ENCODE peak calls at places on chromosomes 3 and 15, in six cellular contexts. D is GM23338, X is GM23248, Q is SK-N-SH, Y is PC-3, V is HCT116. T is an unnamed sample. For H3K9me2, the result is how much of the 10 kb centered on the place peaks cover.

GRCh38 chr15:85688703-85689102 is 106.0 kb downstream of the KLHL25 start:
- DNase-seq in Y (no peak), D (no peak), X (no peak), V (no peak), Q (no peak), T (peak)

GRCh38 chr3:188402229-188402628 is 248.3 kb downstream of the LPP start:
- DNase-seq in Y (no peak), D (no peak), X (no peak), V (no peak), Q (no peak), T (no peak)

GRCh38 chr15:100191161-100191560 is 150.6 kb downstream of the ADAMTS17 start:
- DNase-seq in Q (no peak), X (no peak), V (no peak), Y (no peak), D (no peak), T (no peak)

GRCh38 chr3:126125781-126126251 is 41.9 kb upstream of the SLC41A3 start:
- DNase-seq in D (no peak), X (no peak), V (no peak), Y (no peak), Q (no peak), T (no peak)

GRCh38 chr3:16896094-16896627 is 11.4 kb downstream of the PLCL2 start:
- DNase-seq in Y (no peak), D (no peak), V (no peak), X (no peak), Q (no peak), T (no peak)

GRCh38 chr15:25735550-25736384 is 127.4 kb downstream of the ATP10A start:
- DNase-seq in Q (no peak), X (no peak), V (no peak), Y (no peak), D (no peak), T (no peak)

GRCh38 chr3:42226470-42227425 is 39.2 kb downstream of the CCK start:
- DNase-seq in Q (no peak), D (peak), X (peak), V (no peak), Y (no peak), T (no peak)

GRCh38 chr3:19945405-19946290 is 1.2 kb upstream of the RAB5A start:
- DNase-seq in V (no peak), Y (peak), Q (no peak), X (peak), D (no peak), T (no peak)

GRCh38 chr3:36166477-36166876 is 213.8 kb upstream of the STAC start:
- DNase-seq in Q (no peak), V (peak), X (peak), D (no peak), Y (peak), T (no peak)

GRCh38 chr3:141959921-141960554 is 83.6 kb downstream of the ATP1B3 start:
- DNase-seq in D (no peak), Y (peak), Q (no peak), X (peak), V (peak), T (no peak)

GRCh38 chr15:100340721-100341661 is 784 bp downstream of the ADAMTS17 start:
- DNase-seq in D (peak), Q (peak), Y (no peak), X (peak), V (no peak), T (peak)

GRCh38 chr3:127484601-127485388 is 105.7 kb downstream of the TPRA1 start:
- DNase-seq in Y (no peak), V (no peak), D (no peak), X (peak), Q (peak), T (no peak)

DNA sequence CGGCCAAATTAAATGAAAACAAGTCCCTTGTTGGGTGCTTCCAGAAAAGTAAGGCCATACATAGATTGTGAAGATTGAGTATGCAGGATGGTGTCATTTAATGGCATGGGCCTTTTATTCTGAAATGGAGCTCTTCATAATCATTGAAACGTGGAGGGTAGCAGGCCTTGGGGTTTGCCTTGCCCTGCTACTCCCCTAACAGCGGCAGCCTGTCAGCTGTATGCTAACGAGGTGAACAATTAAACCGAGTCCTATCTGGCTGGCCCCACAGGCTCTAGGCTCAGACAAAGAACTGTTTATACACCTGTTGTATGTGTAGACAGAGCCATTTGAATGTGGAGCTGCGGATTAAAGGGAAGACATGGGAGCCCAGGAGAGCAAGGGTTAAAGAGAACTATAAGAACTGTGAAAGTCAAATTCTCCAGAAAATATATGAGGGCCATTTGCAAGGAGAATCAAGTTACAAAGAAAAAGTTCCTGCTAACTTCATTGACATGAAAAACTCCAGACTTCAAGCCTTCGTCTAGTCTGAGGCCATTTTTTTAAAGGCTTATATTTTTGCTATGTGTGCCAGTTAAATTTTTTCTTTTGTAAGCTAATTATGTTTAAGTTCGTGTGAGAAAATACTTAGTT is 116.7 kb upstream of the CGNL1 start:
- DNase-seq in X (no peak), Y (no peak), D (peak), Q (peak), V (no peak), T (no peak)
- TF ChIP-seq EZH2phosphoT487 in X (no peak), Y (no peak), D (no peak), Q (no peak), V (no peak), T (no peak)

DNA sequence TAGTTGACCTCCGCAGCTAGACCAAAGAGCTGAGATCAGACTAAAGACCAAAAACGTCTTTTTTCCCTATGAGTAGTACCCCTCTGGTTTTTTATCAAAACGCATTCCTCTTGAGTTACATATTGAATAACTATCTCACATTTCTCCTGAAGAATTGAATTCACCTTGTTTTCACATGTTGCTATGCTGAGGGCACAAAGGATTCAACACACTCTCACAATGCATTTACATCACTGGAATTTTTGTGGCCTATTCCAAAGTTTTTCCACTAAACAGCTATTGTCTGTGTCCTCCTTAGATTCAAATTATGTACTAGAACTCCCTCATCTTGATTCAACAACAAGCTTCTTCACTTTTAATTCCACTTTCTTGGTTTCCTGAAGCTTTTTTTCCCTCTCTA is 112.5 kb downstream of the RSL24D1 start:
- DNase-seq in Q (no peak), X (no peak), D (no peak), Y (no peak), V (no peak), T (no peak)
- H3K9me2 ChIP-seq in Q (under half), X (under half), D (under half), Y (under half), V (under half), T (under half)

DNA sequence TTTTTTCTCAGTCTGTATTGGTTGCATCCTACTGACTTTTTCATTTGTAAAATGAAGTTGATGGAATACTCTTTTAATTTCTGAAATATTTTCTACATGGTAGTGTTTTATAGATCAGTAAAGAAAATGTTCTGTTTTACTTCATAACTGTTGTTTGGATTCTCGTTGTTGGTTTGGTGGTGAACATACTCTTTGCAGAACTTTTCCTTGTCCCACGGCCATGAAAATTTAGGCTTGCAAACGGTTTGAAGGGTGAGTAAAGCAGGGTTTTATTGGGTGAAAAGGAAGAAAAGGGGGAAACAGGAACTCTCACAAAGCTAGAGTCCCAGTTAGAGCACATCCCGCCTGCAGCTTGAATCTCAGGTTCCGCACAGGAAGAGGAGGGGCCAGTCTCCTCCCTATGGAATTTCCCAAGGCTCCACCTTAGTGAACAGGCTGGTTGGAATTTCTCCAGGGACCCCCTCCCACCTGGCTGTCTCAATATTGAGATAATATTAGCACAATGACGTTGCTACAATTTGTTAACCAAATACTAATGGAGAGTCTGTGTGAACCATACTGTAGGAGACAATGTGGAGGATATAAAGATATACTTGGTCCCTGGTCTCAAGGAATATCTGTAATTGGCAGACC is 5.6 kb downstream of the PDCD6IP start:
- DNase-seq in D (no peak), V (no peak), Y (peak), X (no peak), Q (no peak), T (no peak)
- TF ChIP-seq EZH2phosphoT487 in D (no peak), V (no peak), Y (no peak), X (no peak), Q (no peak), T (no peak)

DNA sequence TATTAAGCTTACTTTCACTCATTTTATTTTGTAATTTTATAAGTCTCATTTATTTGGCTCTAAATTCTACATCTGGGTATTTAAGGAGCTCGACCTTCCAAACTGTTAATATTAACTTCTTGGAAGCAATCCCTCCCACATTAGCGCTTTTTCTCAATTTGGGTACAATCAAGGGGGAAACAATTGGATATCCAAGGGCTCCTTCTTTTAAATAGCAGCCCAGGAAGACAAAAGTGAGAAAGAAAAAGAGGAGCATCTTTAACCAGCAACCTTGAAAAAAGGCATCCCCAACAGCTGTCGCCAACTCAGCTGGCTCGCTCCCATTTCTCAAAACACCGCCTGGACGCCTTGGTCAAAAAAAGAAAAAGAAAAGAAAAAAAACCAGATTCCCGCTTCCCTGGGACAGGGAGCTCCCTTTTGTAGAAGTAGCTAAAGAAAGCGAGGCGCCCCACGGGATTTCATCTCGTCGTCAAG is 864 bp downstream of the C3orf70 start:
- DNase-seq in Q (no peak), V (no peak), Y (no peak), D (no peak), X (peak), T (no peak)
- H3K9me2 ChIP-seq in Q (under half), V (under half), Y (under half), D (under half), X (under half), T (under half)

GRCh38 chr3:133804896-133805295 is 719 bp upstream of the SRPRB start:
- DNase-seq in Q (no peak), Y (peak), D (no peak), V (no peak), X (no peak), T (no peak)

GRCh38 chr3:133797396-133798105 is 8.1 kb upstream of the SRPRB start:
- DNase-seq in Y (peak), Q (no peak), D (no peak), V (no peak), X (no peak), T (no peak)

GRCh38 chr3:133803474-133803873 is 2.1 kb upstream of the SRPRB start:
- DNase-seq in Y (no peak), Q (no peak), V (no peak), X (no peak), D (no peak), T (no peak)

GRCh38 chr3:133805384-133805701 is 272 bp upstream of the SRPRB start:
- DNase-seq in X (no peak), Y (peak), D (no peak), Q (peak), V (no peak), T (no peak)

DNA sequence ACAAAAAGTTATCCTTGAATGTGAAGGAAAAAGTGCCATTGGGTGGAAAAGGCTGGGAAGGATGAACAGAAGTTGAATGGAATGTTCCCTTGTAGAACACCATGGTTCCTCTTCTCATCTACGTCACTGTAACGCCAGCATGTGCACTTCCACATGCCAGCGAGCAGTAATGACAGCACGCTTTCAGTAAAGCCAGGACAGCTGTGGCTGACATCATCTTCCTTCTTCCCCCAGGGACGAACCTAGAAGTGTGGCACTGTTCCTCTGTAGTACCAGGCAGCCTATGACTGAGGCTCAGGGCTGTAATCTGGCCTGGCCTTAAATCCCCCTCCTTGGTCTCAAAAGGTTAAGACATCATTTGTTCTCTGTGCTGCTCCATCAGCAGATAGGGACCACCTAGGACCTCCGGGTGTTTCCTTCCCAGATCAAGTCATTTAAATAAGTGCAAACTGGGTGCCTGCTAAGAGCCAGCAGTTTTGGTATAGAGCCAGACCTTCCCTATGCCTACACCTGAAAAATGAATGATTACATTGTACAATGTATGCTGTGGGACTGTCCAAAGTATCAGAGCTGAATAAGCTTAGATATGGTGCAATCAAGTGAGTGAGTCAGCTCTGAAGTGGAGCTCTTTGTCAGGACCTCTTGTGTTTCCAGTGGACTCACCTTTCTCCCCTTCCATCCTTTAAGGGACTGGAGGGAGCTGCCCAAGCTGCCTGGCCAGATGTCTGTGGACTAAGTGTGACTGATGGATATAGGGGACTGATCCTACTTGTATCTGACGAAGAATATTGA is 5.6 kb upstream of the SRPRB start:
- DNase-seq in Q (no peak), V (no peak), X (peak), Y (peak), D (no peak), T (no peak)
- TF ChIP-seq EZH2phosphoT487 in Q (no peak), V (no peak), X (no peak), Y (no peak), D (no peak), T (no peak)